ENCODE peak calls at places on chromosomes 1 and 21, in four cellular contexts. T, N, B and H are unnamed samples.

GRCh38 chr1:225225681-225226080 is 202.2 kb downstream of the LBR start:
- DNase-seq in T (no peak), N (no peak), B (no peak), H (no peak)

GRCh38 chr1:151760597-151761385 is 2.5 kb downstream of the MRPL9 start:
- DNase-seq in T (no peak), N (no peak), B (no peak), H (no peak)

GRCh38 chr1:109252893-109253802 is 3.8 kb downstream of the CELSR2 start:
- DNase-seq in T (no peak), N (no peak), B (no peak), H (no peak)

GRCh38 chr21:46131721-46132651 is 23.4 kb downstream of the FTCD start:
- DNase-seq in T (no peak), N (no peak), B (no peak), H (peak)

GRCh38 chr1:230498704-230499103 is 72.6 kb upstream of the PGBD5 start:
- DNase-seq in T (no peak), N (no peak), B (no peak), H (no peak)

GRCh38 chr1:93774707-93775106 is 93.1 kb upstream of the BCAR3 start:
- DNase-seq in T (no peak), N (no peak), B (peak), H (no peak)

GRCh38 chr21:45110873-45111624 is 36.7 kb downstream of the ADARB1 start:
- DNase-seq in T (no peak), N (no peak), B (no peak), H (no peak)

GRCh38 chr1:40717065-40717464 is 25.6 kb downstream of the NFYC start:
- DNase-seq in T (no peak), N (no peak), B (no peak), H (no peak)

GRCh38 chr1:12088607-12089006 is 25.5 kb downstream of the TNFRSF8 start:
- DNase-seq in T (peak), N (no peak), B (no peak), H (peak)

GRCh38 chr1:100622966-100623762 is 85.2 kb downstream of the GPR88 start:
- DNase-seq in T (no peak), N (no peak), B (peak), H (no peak)

GRCh38 chr1:48697066-48697707 is 79.5 kb downstream of the BEND5 start:
- DNase-seq in T (peak), N (peak), B (peak), H (no peak)

GRCh38 chr1:221723918-221724263 is 18.0 kb downstream of the DUSP10 start:
- DNase-seq in T (no peak), N (no peak), B (no peak), H (no peak)

GRCh38 chr1:207861442-207862177 is 49.3 kb downstream of the CD34 start:
- DNase-seq in T (peak), N (no peak), B (no peak), H (peak)

GRCh38 chr1:50424045-50424939 is 1.0 kb upstream of the DMRTA2 start:
- DNase-seq in T (no peak), N (no peak), B (peak), H (no peak)

GRCh38 chr21:34367320-34367935 is 3.6 kb downstream of the KCNE2 start:
- DNase-seq in T (peak), N (peak), B (peak), H (peak)

GRCh38 chr1:226989081-226989747 is 49.1 kb downstream of the COQ8A start:
- DNase-seq in T (no peak), N (no peak), B (no peak), H (no peak)

GRCh38 chr1:119838255-119838654 is 27.0 kb upstream of the REG4 start:
- DNase-seq in T (no peak), N (no peak), B (no peak), H (no peak)

GRCh38 chr1:202578001-202578500 is 132.2 kb downstream of the SYT2 start:
- DNase-seq in T (no peak), N (no peak), B (peak), H (no peak)

GRCh38 chr1:114780344-114781226 is at the start of gene SIKE1:
- DNase-seq in T (peak), N (peak), B (peak), H (peak)

GRCh38 chr1:232553809-232554208 is 76.1 kb downstream of the SIPA1L2 start:
- DNase-seq in T (no peak), N (no peak), B (peak), H (no peak)

GRCh38 chr1:147853391-147853790 is 49.2 kb upstream of the GJA8 start:
- DNase-seq in T (no peak), N (no peak), B (peak), H (no peak)

GRCh38 chr1:20137055-20137454 is 2.1 kb upstream of the PLA2G2F start:
- DNase-seq in T (no peak), N (peak), B (no peak), H (no peak)

GRCh38 chr1:40988280-40988679 is 8.8 kb downstream of the CTPS1 start:
- DNase-seq in T (no peak), N (no peak), B (no peak), H (no peak)

GRCh38 chr1:57860931-57861600 is 437.2 kb upstream of the DAB1 start:
- DNase-seq in T (no peak), N (no peak), B (no peak), H (no peak)

GRCh38 chr1:109112056-109112651 is 1.8 kb upstream of the ELAPOR1 start:
- DNase-seq in T (peak), N (no peak), B (peak), H (peak)

GRCh38 chr1:107793896-107794440 is 171.0 kb downstream of the VAV3 start:
- DNase-seq in T (no peak), N (no peak), B (no peak), H (no peak)

GRCh38 chr1:227987181-227987580 is 19.6 kb upstream of the WNT3A start:
- DNase-seq in T (no peak), N (no peak), B (no peak), H (no peak)

GRCh38 chr1:32997381-32997891 is 32.8 kb upstream of the RNF19B start:
- DNase-seq in T (no peak), N (no peak), B (peak), H (no peak)